ENCODE peak calls at places on chromosome 19, in seven cellular contexts. J is K562; F is astrocyte of the spinal cord; A is ascending aorta; P is CD8-positive, alpha-beta T cell; T is testis; Q is lower leg skin. M is an unnamed sample.

GRCh38 chr19:8489591-8490394 is 12.6 kb downstream of the PRAM1 start:
- DNase-seq in F (no peak), Q (no peak), P (no peak), T (no peak), A (no peak), J (no peak), M (no peak)

GRCh38 chr19:2329162-2329505 is 650 bp downstream of the SPPL2B start:
- DNase-seq in Q (no peak), J (peak; percentile 47), F (no peak), P (no peak), T (no peak), A (no peak), M (no peak)

GRCh38 chr19:1090731-1091543 is 4.2 kb downstream of the POLR2E start:
- DNase-seq in P (no peak), A (no peak), Q (no peak), F (no peak), J (no peak), T (no peak), M (peak; percentile 6)

GRCh38 chr19:21463449-21464105 is 41.8 kb upstream of the ZNF429 start:
- DNase-seq in F (peak; percentile 3), T (peak; percentile 95), P (no peak), Q (peak; percentile 70), J (peak; percentile 77), A (no peak), M (peak; percentile 14)

GRCh38 chr19:35446194-35446593 is 1.9 kb upstream of the FFAR2 start:
- DNase-seq in P (no peak), F (no peak), A (no peak), T (no peak), J (no peak), Q (no peak), M (no peak)

GRCh38 chr19:54521022-54521859 is 18.6 kb downstream of the LAIR2 start:
- DNase-seq in P (no peak), Q (no peak), A (no peak), T (no peak), F (no peak), J (no peak), M (no peak)

GRCh38 chr19:28542394-28543243 is 670.3 kb downstream of the UQCRFS1 start:
- DNase-seq in T (no peak), F (no peak), A (no peak), Q (no peak), J (no peak), P (no peak), M (no peak)

GRCh38 chr19:40380199-40381037 is 9.6 kb downstream of the HIPK4 start:
- DNase-seq in J (no peak), Q (no peak), A (no peak), T (no peak), F (no peak), P (no peak), M (no peak)

GRCh38 chr19:57302020-57302465 is 18.2 kb upstream of the ZNF543 start:
- DNase-seq in A (no peak), F (peak; percentile 83), T (no peak), J (no peak), Q (no peak), P (no peak), M (peak; percentile 61)

GRCh38 chr19:39471756-39472536 is 8.7 kb upstream of the TIMM50 start:
- DNase-seq in F (no peak), T (no peak), J (no peak), P (no peak), Q (no peak), A (no peak), M (no peak)

GRCh38 chr19:1274081-1274851 is 1.1 kb upstream of the FAM174C start:
- DNase-seq in T (no peak), J (no peak), F (no peak), A (no peak), Q (no peak), P (no peak), M (no peak)

GRCh38 chr19:13843104-13843921 is 33.6 kb upstream of the NANOS3 start:
- DNase-seq in F (peak; percentile 37), A (no peak), Q (peak; percentile 95), P (no peak), J (no peak), T (no peak), M (peak; percentile 87)

DNA sequence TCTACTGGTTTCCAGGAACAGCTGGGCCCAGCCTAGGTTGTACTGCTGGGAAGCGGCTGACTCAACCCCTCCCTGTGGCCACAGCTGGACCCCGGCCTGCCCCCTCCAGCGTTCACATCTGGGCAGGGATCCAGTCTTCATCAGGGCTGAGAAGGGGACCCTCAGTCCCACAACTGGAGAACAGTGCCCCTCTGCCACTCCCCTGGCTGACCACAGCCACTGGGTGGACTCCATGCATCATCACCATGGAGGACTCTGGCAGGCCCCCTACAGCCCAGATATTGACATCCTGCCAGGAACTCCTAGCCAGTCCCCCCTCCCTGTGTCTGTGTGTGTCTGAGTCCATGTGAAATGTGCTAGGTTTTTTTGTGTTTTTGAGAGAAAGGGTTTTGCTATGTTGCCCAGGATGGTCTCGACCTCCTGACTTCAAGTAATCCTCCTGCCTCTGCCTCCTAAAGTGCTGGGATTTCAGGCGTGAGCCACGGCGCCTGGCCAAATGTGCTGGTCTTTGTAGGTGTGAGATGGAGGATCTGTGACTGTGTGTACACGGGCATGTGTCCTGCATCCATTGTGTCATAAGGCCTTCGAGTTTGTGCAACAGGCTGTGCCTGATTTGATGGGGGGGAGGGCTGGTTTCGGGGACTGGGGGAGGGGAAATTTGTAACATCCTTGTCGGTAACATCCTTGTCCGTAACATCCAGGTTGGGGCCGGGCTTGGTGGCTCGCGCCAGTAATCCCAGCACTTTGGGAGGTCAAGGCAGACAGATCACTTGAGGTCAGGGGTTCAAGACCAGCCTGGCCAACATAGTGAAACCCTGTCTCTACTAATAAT is 4.0 kb upstream of the HOOK2 start:
- DNase-seq in T (peak; percentile 60), Q (peak; percentile 90), P (no peak), J (peak; percentile 41), F (peak; percentile 95), A (peak; percentile 43), M (peak; percentile 78)
- H3K4me3 ChIP-seq in T (no peak overlapping the region), Q (no peak overlapping the region), P (no peak overlapping the region), J (peak overlapping the region; percentile 37), F (peak overlapping the region; percentile 61), A (no peak overlapping the region), M (peak overlapping the region; percentile 65)

GRCh38 chr19:46205183-46205984 is 24.2 kb upstream of the IGFL1 start:
- DNase-seq in Q (no peak), A (no peak), J (no peak), P (no peak), T (no peak), F (no peak), M (peak; percentile 54)

GRCh38 chr19:46206176-46206575 is 23.4 kb upstream of the IGFL1 start:
- DNase-seq in J (no peak), P (no peak), A (no peak), F (no peak), Q (no peak), T (no peak), M (no peak)

GRCh38 chr19:46202872-46203860 is 26.4 kb upstream of the IGFL1 start:
- DNase-seq in J (no peak), Q (no peak), F (no peak), A (no peak), T (no peak), P (no peak), M (no peak)

GRCh38 chr19:46202426-46202825 is 27.1 kb upstream of the IGFL1 start:
- DNase-seq in Q (no peak), J (no peak), A (no peak), T (no peak), P (no peak), F (no peak), M (no peak)

DNA sequence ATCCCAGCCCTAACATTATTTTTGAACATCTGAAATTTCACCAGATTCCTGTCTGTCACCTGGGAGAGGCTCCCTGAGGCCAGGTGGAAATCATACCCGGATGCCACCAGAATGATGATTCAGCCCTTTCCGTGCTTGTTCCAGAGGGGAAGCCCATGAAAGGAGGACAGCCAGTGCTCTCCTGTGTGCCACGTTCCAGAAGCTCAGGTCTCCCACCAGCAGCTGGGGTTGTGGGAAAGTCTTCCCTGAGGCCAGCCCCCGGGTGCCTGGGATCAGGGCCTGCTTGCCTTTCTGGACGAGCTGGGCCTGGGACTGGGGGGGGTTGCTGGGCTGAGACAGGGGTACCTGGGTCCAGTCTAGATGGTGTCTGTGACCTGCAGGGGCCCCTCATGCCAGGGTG is 25.5 kb upstream of the IGFL1 start:
- DNase-seq in J (no peak), Q (no peak), T (no peak), A (no peak), P (no peak), F (no peak), M (no peak)
- TF ChIP-seq CTCF in J (no peak), Q (no peak), T (no peak), A (no peak), P (no peak), F (no peak), M (no peak)

GRCh38 chr19:42313096-42313839 is at the start of gene TMEM145:
- DNase-seq in A (no peak), Q (no peak), J (peak; percentile 92), F (no peak), P (no peak), T (peak; percentile 68), M (peak; percentile 84)

GRCh38 chr19:42313840-42314755 is 989 bp downstream of the TMEM145 start:
- DNase-seq in J (no peak), Q (no peak), P (no peak), F (no peak), T (no peak), A (no peak), M (no peak)

GRCh38 chr19:42315024-42315423 is 1.9 kb downstream of the TMEM145 start:
- DNase-seq in A (no peak), P (no peak), J (no peak), T (no peak), F (no peak), Q (no peak), M (no peak)

GRCh38 chr19:42317535-42317934 is 4.4 kb downstream of the TMEM145 start:
- DNase-seq in P (no peak), A (no peak), T (no peak), J (no peak), Q (no peak), F (no peak), M (no peak)

DNA sequence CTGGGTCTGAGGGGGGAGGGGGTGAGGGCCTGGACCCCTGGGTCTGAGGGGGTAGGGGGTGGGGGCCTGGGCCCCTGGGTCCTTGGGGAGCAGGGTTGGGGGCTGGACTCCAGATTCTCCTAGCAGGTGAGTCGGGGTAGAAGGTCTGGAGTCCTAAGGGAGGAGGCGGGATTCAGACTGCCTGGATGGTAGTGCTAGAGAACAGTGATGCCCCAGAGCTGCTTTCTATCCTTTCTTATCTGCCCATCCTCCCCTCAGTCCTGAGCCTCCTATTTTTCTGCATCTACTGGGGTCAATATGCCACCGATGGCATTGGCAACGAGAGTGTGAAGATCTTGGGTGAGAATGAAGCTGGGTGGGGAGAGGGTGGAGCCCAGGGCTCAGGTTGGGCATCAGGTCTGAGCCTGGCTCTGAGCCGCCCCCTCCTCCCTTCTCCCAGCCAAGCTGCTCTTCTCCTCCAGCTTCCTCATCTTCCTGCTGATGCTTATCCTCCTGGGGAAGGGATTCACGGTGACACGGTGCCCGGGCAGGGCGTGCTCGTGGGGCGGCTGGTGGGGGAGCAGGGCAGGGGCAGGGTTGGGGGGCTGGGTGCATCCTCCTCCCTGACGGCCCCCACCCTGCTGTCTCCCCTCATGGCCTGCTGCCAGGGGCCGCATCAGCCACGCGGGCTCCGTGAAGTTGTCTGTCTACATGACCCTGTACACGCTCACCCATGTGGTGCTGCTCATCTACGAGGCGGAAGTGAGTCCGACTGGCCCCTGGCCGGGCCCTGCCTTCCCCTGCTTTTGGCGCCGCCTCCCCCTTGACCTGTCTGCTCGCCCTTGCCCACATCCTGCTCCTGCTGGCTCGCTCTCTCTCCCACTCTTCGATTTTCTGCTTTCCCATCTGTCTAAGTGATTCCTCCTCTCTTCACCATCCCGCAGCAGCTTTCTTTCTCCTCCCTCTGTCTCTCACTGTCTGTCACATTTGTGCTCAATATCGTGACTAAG is 3.4 kb downstream of the TMEM145 start:
- DNase-seq in P (no peak), A (no peak), J (no peak), Q (no peak), T (no peak), F (no peak), M (peak; percentile 78)
- H3K4me3 ChIP-seq in P (no peak overlapping the region), A (no peak overlapping the region), J (no peak overlapping the region), Q (no peak overlapping the region), T (no peak overlapping the region), F (no peak overlapping the region), M (peak overlapping the region; percentile 51)

GRCh38 chr19:19033426-19034203 is at the start of the genes ARMC6 and SUGP2:
- DNase-seq in Q (peak; percentile 96), J (peak; percentile 97), A (peak; percentile 46), F (peak; percentile 85), P (peak; percentile 79), T (peak; percentile 89), M (peak; percentile 94)
- TF ChIP-seq CTCF in Q (no peak), J (no peak), A (peak; percentile 7), F (no peak), P (no peak), T (peak; percentile 37), M (no peak)

M was measured in BE2C.